ENCODE peak calls at places on chromosomes 6 and 20, in nine cellular contexts. B, P, Y, F, A, S, U, W and V are unnamed samples.

GRCh38 chr20:62872184-62872862 is 10.7 kb upstream of the TCFL5 start:
- DNase-seq in U (no peak), Y (no peak), S (no peak), B (no peak), P (no peak), W (no peak), F (peak), A (peak), V (no peak)

GRCh38 chr20:43187476-43188233 is 2.1 kb downstream of the PTPRT start:
- DNase-seq in P (peak), W (peak), U (peak), A (no peak), F (peak), B (peak), Y (peak), S (peak), V (no peak)

GRCh38 chr20:61437280-61438206 is 185.5 kb downstream of the CDH4 start:
- DNase-seq in U (no peak), S (peak), W (no peak), B (peak), P (peak), A (no peak), Y (no peak), F (no peak), V (no peak)

GRCh38 chr6:144285798-144286502 is 815 bp downstream of the UTRN start:
- DNase-seq in B (peak), U (peak), F (peak), Y (peak), S (peak), A (peak), W (peak), P (peak), V (peak)

GRCh38 chr6:128327890-128328289 is 192.5 kb downstream of the PTPRK start:
- DNase-seq in S (peak), W (no peak), B (no peak), Y (no peak), A (no peak), F (no peak), P (no peak), U (no peak), V (no peak)

GRCh38 chr6:24883618-24884017 is 52.1 kb downstream of the RIPOR2 start:
- DNase-seq in B (no peak), Y (no peak), A (no peak), F (no peak), P (no peak), S (no peak), W (no peak), U (no peak), V (no peak)

GRCh38 chr20:56439784-56440291 is 27.8 kb downstream of the CASS4 start:
- DNase-seq in Y (no peak), F (no peak), U (no peak), B (no peak), P (peak), W (no peak), A (peak), S (no peak), V (no peak)

GRCh38 chr6:56490994-56491393 is 151.7 kb downstream of the DST start:
- DNase-seq in P (no peak), W (no peak), A (no peak), S (no peak), F (no peak), Y (no peak), B (no peak), U (no peak), V (no peak)

GRCh38 chr6:142374090-142374783 is 72.4 kb downstream of the ADGRG6 start:
- DNase-seq in P (no peak), Y (no peak), U (no peak), F (no peak), S (no peak), B (no peak), W (no peak), A (no peak), V (no peak)

GRCh38 chr20:45337367-45338120 is 10.7 kb downstream of the SDC4 start:
- DNase-seq in A (peak), P (peak), B (no peak), U (peak), S (peak), F (peak), Y (peak), W (no peak), V (peak)

GRCh38 chr20:33862709-33863403 is 51.7 kb downstream of the CHMP4B start:
- DNase-seq in P (peak), A (no peak), W (peak), F (peak), B (peak), Y (peak), U (peak), S (peak), V (no peak)

GRCh38 chr6:130865793-130866192 is 38.6 kb downstream of the SMLR1 start:
- DNase-seq in S (no peak), U (no peak), P (no peak), A (no peak), W (no peak), B (no peak), Y (no peak), F (no peak), V (no peak)

GRCh38 chr6:107075951-107076381 is 39.3 kb downstream of the BEND3 start:
- DNase-seq in W (no peak), U (no peak), S (no peak), Y (no peak), P (no peak), A (no peak), B (peak), F (no peak), V (no peak)

GRCh38 chr6:29651413-29652197 is 5.3 kb upstream of the MOG start:
- DNase-seq in U (no peak), Y (no peak), S (peak), A (no peak), F (no peak), P (no peak), B (no peak), W (no peak), V (no peak)

GRCh38 chr6:108791700-108792099 is 56.5 kb upstream of the ARMC2 start:
- DNase-seq in S (no peak), U (no peak), F (no peak), P (no peak), W (no peak), Y (no peak), B (no peak), A (no peak), V (no peak)

GRCh38 chr6:108795122-108795521 is 53.1 kb upstream of the ARMC2 start:
- DNase-seq in A (no peak), F (no peak), U (no peak), P (no peak), Y (no peak), B (no peak), W (no peak), S (no peak), V (no peak)

GRCh38 chr6:108796875-108797274 is 51.3 kb upstream of the ARMC2 start:
- DNase-seq in S (no peak), A (no peak), W (no peak), B (no peak), Y (no peak), F (no peak), U (no peak), P (no peak), V (no peak)

GRCh38 chr6:108795814-108796213 is 52.4 kb upstream of the ARMC2 start:
- DNase-seq in W (no peak), A (no peak), P (no peak), B (no peak), Y (no peak), S (no peak), U (no peak), F (no peak), V (no peak)

GRCh38 chr6:108793449-108794134 is 54.6 kb upstream of the ARMC2 start:
- DNase-seq in W (no peak), A (no peak), U (no peak), P (no peak), B (no peak), F (no peak), S (no peak), Y (no peak), V (no peak)
- H3K27ac ChIP-seq in W (no peak), A (no peak), U (no peak), P (no peak), B (no peak), F (no peak), S (no peak), Y (no peak), V (no peak)

DNA sequence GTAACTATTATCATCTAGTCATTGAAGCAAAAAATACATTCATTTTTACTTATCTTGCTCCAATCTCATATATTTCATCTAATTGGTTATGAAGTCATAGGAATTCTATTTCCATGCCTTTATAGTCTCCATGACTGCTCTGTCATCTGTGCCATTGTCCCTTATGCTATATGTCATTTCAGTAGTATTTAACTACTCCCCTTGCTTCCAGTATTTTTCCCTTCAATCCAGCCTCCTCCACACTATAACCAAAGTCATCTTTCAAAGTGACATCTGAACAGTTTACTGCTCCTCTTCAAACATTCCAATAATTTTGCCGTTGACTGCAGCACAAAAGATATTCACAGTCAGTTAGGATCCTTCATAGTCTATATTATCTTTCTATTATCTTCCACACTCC is 216.6 kb upstream of the HS3ST5 start:
- DNase-seq in F (no peak), B (no peak), Y (no peak), U (no peak), S (no peak), A (no peak), W (no peak), P (no peak), V (no peak)
- H3K4me3 ChIP-seq in F (no peak), B (no peak), Y (no peak), U (no peak), S (no peak), A (no peak), W (no peak), P (no peak), V (no peak)

GRCh38 chr6:52167272-52167671 is 18.9 kb upstream of the IL17A start:
- DNase-seq in Y (no peak), F (no peak), A (no peak), S (no peak), W (no peak), B (no peak), U (no peak), P (no peak), V (no peak)
- H3K27ac ChIP-seq in Y (no peak), F (no peak), A (no peak), S (no peak), W (no peak), B (no peak), U (no peak), P (no peak), V (no peak)

GRCh38 chr6:62474793-62475192 is 188.8 kb upstream of the KHDRBS2 start:
- DNase-seq in F (peak), P (no peak), S (no peak), U (no peak), A (no peak), B (no peak), W (no peak), Y (no peak), V (no peak)
- H3K4me3 ChIP-seq in F (no peak), P (no peak), S (no peak), U (no peak), A (no peak), B (no peak), W (no peak), Y (no peak), V (no peak)

GRCh38 chr20:58102252-58102651 is 126.2 kb downstream of the ANKRD60 start:
- DNase-seq in U (no peak), B (no peak), F (no peak), A (peak), P (no peak), S (no peak), Y (no peak), W (no peak), V (peak)
- H3K27ac ChIP-seq in U (no peak), B (no peak), F (no peak), A (peak), P (no peak), S (no peak), Y (no peak), W (no peak), V (no peak)

DNA sequence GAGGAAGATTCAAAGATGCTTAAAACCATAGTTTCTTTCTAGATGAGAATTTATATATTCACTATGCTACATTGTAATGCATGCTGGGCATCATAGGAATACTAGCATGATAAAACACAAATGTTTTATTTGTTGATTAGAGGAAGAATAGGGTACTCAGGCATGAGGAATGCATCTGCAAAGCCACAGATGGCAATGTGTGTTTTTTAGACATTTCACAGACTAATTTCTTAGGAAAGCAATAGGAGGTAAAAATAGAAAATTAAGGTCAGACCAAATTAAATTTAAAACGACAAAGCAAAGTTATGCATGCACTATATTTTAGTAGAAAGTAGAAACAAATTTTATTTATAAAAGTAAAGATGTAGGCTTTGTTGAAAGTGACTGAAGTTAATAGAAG is 2.1 kb downstream of the TTK start:
- DNase-seq in B (no peak), A (no peak), P (no peak), S (no peak), U (no peak), Y (no peak), W (no peak), F (no peak), V (no peak)
- H3K4me3 ChIP-seq in B (no peak), A (no peak), P (no peak), S (no peak), U (no peak), Y (no peak), W (no peak), F (no peak), V (no peak)

GRCh38 chr6:151284012-151284411 is 44.2 kb downstream of the AKAP12 start:
- DNase-seq in W (no peak), A (no peak), Y (no peak), B (no peak), F (no peak), P (no peak), S (no peak), U (no peak), V (no peak)

GRCh38 chr6:151286192-151286591 is 46.4 kb downstream of the AKAP12 start:
- DNase-seq in S (no peak), B (no peak), U (no peak), P (no peak), Y (no peak), A (no peak), F (no peak), W (no peak), V (no peak)

GRCh38 chr6:151285121-151285520 is 45.4 kb downstream of the AKAP12 start:
- DNase-seq in Y (no peak), S (no peak), A (no peak), F (no peak), P (no peak), U (no peak), B (no peak), W (no peak), V (no peak)

GRCh38 chr6:151288711-151289398 is 49.1 kb downstream of the AKAP12 start:
- DNase-seq in S (no peak), B (no peak), P (no peak), A (no peak), U (no peak), W (no peak), Y (no peak), F (no peak), V (no peak)

GRCh38 chr6:151284431-151285060 is 44.8 kb downstream of the AKAP12 start:
- DNase-seq in B (no peak), U (no peak), F (no peak), W (no peak), S (no peak), P (no peak), A (no peak), Y (no peak), V (no peak)
- H3K27ac ChIP-seq in B (no peak), U (peak), F (no peak), W (no peak), S (no peak), P (no peak), A (no peak), Y (no peak), V (peak)

DNA sequence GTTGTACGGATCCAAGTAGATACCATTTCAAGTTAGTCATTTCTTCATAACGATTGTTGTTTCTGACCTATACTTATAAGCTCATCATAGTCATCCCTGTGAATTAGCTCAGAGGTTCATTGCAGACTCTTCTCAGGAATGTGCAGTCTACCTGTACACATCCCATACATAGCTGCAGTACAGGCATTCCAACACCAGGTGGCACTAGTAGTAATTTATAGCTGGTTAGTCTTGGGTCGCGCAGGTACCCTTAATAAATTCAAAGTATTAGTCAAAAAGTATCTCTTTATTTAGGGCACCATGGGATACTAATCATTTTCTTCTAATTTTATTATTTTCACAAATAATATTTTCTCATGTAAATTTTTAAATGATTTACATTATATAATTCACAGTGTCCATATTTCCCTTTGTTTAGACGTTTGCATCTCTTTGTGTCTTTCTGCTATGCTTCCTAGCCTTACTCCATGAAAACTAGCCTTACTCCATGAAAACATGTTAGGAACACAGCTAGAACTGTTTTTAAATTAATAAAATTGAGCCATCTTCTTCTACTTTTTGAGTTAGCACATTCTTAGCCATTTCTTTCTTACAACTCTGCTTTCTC is 128.6 kb upstream of the FAM83B start:
- DNase-seq in S (peak), Y (peak), F (no peak), B (peak), A (peak), W (peak), U (no peak), P (no peak), V (no peak)
- H3K4me3 ChIP-seq in S (no peak), Y (no peak), F (no peak), B (no peak), A (no peak), W (no peak), U (no peak), P (no peak), V (no peak)

DNA sequence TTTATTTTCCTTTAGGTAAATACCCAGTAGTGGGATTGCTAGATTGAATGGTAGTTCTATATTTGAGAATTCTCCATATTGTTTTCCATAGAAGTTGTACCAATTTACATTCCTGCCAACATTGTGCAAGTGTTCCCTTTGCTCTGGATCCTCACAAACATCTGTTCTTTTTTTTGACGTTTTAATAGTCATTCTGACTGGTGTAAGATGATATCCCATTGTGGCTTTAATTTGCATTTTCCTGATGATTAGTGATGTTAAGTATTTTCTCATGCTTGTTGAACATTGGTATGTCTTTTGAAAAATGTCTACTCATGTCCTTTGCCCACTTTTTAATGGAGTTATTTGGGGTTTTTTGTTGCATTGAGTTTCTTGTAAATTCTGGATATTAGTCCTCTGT is 85.6 kb downstream of the UBE3D start:
- DNase-seq in P (no peak), W (no peak), A (no peak), Y (no peak), F (no peak), S (no peak), U (no peak), B (no peak), V (no peak)
- H3K27ac ChIP-seq in P (no peak), W (no peak), A (no peak), Y (no peak), F (no peak), S (no peak), U (no peak), B (no peak), V (no peak)

DNA sequence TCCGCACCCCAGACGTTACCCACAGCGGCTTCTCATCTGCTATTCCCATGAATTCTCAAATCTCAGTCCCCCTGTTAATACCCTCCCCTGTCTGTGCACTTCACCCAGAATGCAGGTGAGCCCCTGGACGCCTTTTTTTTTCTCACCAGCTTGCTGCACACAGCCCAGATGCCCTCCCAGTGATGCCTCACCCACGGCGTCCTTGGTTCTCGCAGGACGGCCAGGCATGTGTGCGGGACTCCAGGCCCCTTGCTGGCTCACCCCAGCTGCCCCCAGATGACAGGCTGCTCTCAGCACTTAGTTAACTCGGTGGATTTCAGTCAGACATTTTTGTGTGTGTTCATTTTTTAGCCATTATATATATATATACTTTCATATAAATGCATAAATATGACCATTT is 25.4 kb upstream of the PI16 start:
- DNase-seq in W (no peak), B (no peak), F (peak), S (no peak), Y (no peak), U (no peak), P (no peak), A (no peak), V (no peak)
- H3K4me3 ChIP-seq in W (no peak), B (no peak), F (no peak), S (no peak), Y (no peak), U (no peak), P (no peak), A (no peak), V (no peak)